ENCODE peak calls at places on chromosome 7, in four cellular contexts. B, R, O and I are unnamed samples.
A peak's percentile ranks its signal among the peaks of the same experiment; 100 is the strongest.

GRCh38 chr7:150368884-150369739 is 490 bp downstream of the REPIN1 start:
- DNase-seq in R (peak; percentile 56), O (peak; percentile 51), B (peak; percentile 84), I (no peak)

GRCh38 chr7:40580776-40581175 is 446.0 kb downstream of the SUGCT start:
- DNase-seq in B (no peak), O (no peak), R (no peak), I (no peak)

GRCh38 chr7:38220452-38220851 is 42.4 kb downstream of the STARD3NL start:
- DNase-seq in R (no peak), B (no peak), O (no peak), I (no peak)

GRCh38 chr7:13117103-13117502 is 429.7 kb downstream of the ARL4A start:
- DNase-seq in B (no peak), R (no peak), O (peak; percentile 46), I (no peak)

GRCh38 chr7:107995184-107996071 is 7.5 kb downstream of the LAMB1 start:
- DNase-seq in R (no peak), B (no peak), O (peak; percentile 90), I (no peak)

GRCh38 chr7:35729061-35729783 is 34.3 kb upstream of the HERPUD2 start:
- DNase-seq in B (no peak), R (no peak), O (no peak), I (no peak)

GRCh38 chr7:334618-335357 is 44.8 kb downstream of the FOXL3 start:
- DNase-seq in B (no peak), O (no peak), R (no peak), I (peak; percentile 10)

GRCh38 chr7:92520024-92520423 is 8.3 kb downstream of the PEX1 start:
- DNase-seq in B (no peak), R (no peak), O (no peak), I (no peak)

GRCh38 chr7:155984028-155984607 is 171.9 kb upstream of the SHH start:
- DNase-seq in O (no peak), B (peak; percentile 49), R (no peak), I (peak; percentile 36)

GRCh38 chr7:20021834-20022233 is 195.3 kb downstream of the MACC1 start:
- DNase-seq in B (no peak), R (no peak), O (no peak), I (peak; percentile 45)

GRCh38 chr7:117285821-117286220 is 37.0 kb downstream of the WNT2 start:
- DNase-seq in O (peak; percentile 61), R (no peak), B (no peak), I (no peak)

GRCh38 chr7:69591805-69592204 is 6.5 kb upstream of the AUTS2 start:
- DNase-seq in O (no peak), B (no peak), R (no peak), I (no peak)

GRCh38 chr7:2313450-2314208 is 612 bp downstream of the SNX8 start:
- DNase-seq in B (no peak), O (no peak), R (no peak), I (no peak)

GRCh38 chr7:31794851-31795250 is 107.8 kb downstream of the PPP1R17 start:
- DNase-seq in R (no peak), B (no peak), O (no peak), I (no peak)

GRCh38 chr7:16089191-16089590 is 332.1 kb downstream of the CRPPA start:
- DNase-seq in R (no peak), O (no peak), B (no peak), I (no peak)

GRCh38 chr7:66330961-66331360 is 125.8 kb downstream of the TPST1 start:
- DNase-seq in B (no peak), R (peak; percentile 58), O (peak; percentile 52), I (no peak)

GRCh38 chr7:38424750-38425463 is 151.5 kb upstream of the TARP start:
- DNase-seq in O (peak; percentile 23), B (no peak), R (no peak), I (no peak)

GRCh38 chr7:13731643-13732042 is 257.8 kb downstream of the ETV1 start:
- DNase-seq in B (no peak), O (peak; percentile 10), R (no peak), I (no peak)

GRCh38 chr7:2923886-2924574 is 79.9 kb upstream of the GNA12 start:
- DNase-seq in B (no peak), O (no peak), R (no peak), I (peak; percentile 12)

GRCh38 chr7:108347616-108348015 is 108.6 kb downstream of the NRCAM start:
- DNase-seq in O (peak; percentile 63), R (no peak), B (no peak), I (no peak)

GRCh38 chr7:93817004-93817403 is 73.5 kb downstream of the TFPI2 start:
- DNase-seq in O (no peak), B (no peak), R (no peak), I (no peak)

GRCh38 chr7:139038691-139039090 is 2.8 kb upstream of the ZC3HAV1L start:
- DNase-seq in R (no peak), B (no peak), O (no peak), I (no peak)

GRCh38 chr7:158389514-158390425 is 197.9 kb downstream of the PTPRN2 start:
- DNase-seq in B (peak; percentile 18), O (no peak), R (no peak), I (no peak)

DNA sequence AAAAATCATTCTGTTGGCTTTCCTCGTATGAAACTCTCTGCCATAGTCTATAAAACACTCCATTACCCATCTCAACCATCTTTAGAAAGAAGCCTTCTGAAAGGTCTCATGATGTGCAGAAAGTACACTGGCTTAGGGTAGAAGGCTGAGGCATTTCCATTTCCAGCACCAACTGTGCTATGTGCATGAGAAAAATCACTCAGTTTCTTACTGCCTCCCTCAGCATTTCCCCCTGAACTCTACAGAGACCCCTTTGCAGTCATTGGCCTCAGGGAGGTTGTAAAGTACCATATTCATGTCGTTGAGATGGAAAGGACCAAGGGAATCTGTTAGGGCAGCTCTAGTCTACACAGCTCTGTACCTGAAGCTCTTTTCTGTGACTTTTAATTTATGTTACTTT is 46.8 kb downstream of the STEAP1B start:
- DNase-seq in B (no peak), O (no peak), R (no peak), I (no peak)
- TF ChIP-seq CTCF in B (no peak), O (no peak), R (no peak), I (no peak)

GRCh38 chr7:112668561-112668960 is 121.6 kb downstream of the TMEM168 start:
- DNase-seq in R (no peak), O (no peak), B (no peak), I (no peak)

GRCh38 chr7:112669306-112669705 is 120.9 kb downstream of the TMEM168 start:
- DNase-seq in B (no peak), O (peak; percentile 33), R (no peak), I (no peak)

DNA sequence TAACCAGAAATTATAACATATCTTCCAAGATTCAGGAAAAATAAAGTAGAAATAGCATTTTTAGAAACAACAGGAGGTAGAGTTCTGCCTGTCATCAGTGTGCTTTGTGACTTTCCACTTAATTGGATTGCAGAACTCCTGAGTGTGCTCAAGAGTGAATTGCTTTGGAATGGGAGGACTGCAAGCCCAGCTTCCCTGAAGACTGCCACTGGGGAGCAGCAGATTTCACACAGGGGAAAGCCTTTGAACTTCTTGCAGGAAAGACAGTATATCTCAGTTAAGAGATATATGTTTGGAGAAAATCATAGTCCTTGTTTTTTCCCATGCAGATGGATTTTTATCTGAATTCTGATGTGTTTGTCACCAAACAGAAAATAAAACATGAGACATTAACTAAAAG is 124.5 kb downstream of the TMEM168 start:
- DNase-seq in B (no peak), R (no peak), O (peak; percentile 18), I (no peak)
- TF ChIP-seq CTCF in B (no peak), R (no peak), O (no peak), I (no peak)

DNA sequence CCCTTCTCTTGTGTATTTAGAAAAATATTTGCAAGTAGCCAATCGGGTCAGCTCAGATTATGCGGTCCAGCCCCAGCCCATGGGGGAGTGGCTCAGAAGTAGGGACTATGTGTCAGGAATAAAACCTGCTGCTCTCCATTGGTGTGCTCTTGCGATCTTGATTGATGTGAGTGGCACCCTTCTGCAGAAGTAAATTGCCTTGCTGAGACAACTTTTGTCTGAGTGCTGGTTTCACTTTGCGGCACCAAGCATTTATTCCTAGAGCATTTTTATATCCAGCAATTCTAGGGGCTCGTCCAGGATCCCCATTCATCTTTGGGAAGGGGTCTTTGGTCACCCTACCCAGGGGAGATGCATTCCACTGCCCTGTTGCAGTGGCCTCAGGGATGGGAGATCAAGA is 26.1 kb upstream of the FAM221A start:
- DNase-seq in O (no peak), R (no peak), B (no peak), I (no peak)
- TF ChIP-seq CTCF in O (no peak), R (no peak), B (no peak), I (no peak)

GRCh38 chr7:131329176-131329570 is 1.5 kb downstream of the MKLN1 start:
- DNase-seq in O (peak; percentile 48), B (no peak), R (no peak), I (no peak)

GRCh38 chr7:131331806-131332205 is 4.1 kb downstream of the MKLN1 start:
- DNase-seq in R (no peak), B (no peak), O (no peak), I (no peak)

GRCh38 chr7:131328387-131329175 is 905 bp downstream of the MKLN1 start:
- DNase-seq in B (no peak), O (peak; percentile 51), R (no peak), I (no peak)

GRCh38 chr7:131327626-131328386 is at the start of gene MKLN1:
- DNase-seq in O (peak; percentile 79), B (peak; percentile 96), R (peak; percentile 91), I (peak; percentile 85)

DNA sequence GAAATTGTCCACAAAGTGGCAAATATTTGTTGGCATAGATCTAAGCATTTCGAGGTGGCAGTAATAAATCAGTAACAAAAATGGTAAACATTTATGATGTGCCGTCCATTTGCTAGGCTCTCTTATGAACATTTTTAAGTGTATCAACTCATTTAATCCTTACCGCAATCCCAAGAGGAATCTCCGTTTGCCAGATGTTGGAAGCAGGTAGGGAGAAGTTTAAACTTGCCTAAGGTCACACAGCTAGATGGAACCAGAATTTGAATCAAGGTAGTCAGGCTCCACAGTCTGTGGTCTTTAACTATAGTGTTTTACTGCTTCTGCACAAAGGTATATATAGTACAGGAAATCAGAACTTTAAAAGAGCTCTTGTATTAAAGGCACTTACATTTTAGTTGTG is 2.6 kb downstream of the MKLN1 start:
- DNase-seq in O (peak; percentile 6), R (no peak), B (no peak), I (no peak)
- TF ChIP-seq CTCF in O (no peak), R (no peak), B (no peak), I (no peak)

GRCh38 chr7:135179321-135179925 is 8.9 kb upstream of the CYREN start:
- DNase-seq in R (no peak), B (no peak), O (no peak), I (no peak)

GRCh38 chr7:135180122-135180521 is 9.6 kb upstream of the CYREN start:
- DNase-seq in B (no peak), R (no peak), O (no peak), I (no peak)

GRCh38 chr7:135183478-135183877 is 13.0 kb upstream of the CYREN start:
- DNase-seq in O (no peak), B (no peak), R (no peak), I (no peak)

GRCh38 chr7:135181929-135182678 is 11.6 kb upstream of the CYREN start:
- DNase-seq in O (no peak), B (no peak), R (no peak), I (peak; percentile 20)

GRCh38 chr7:135181261-135181928 is 10.9 kb upstream of the CYREN start:
- DNase-seq in B (no peak), O (no peak), R (no peak), I (no peak)
- TF ChIP-seq CTCF in B (no peak), O (no peak), R (no peak), I (no peak)

DNA sequence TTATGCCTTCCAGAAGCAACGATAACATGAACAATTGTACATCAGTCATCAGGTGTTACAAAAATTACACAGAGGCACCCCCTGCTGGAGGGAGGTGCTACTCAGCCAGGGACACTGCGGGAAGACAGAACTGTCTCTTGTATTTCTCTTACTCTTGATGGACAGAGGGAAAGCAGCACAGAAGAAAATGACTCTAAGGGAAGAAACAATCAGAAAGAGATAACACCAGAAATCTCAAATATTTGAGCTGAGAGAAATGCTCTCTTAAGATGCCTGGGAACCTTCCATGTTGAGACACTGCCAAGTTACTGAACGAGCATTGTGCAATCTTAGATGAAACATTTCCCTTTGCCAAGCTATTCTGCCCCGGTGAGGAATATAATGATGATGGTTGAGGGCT is 227.6 kb upstream of the NPSR1 start:
- DNase-seq in R (no peak), O (peak; percentile 57), B (no peak), I (no peak)
- TF ChIP-seq CTCF in R (no peak), O (peak; percentile 50), B (peak; percentile 31), I (no peak)